ENCODE peak calls at places on chromosome 22, in seven cellular contexts. S is heart right ventricle; R is H9; M is adrenal gland; V is CD4-positive, alpha-beta memory T cell; C is heart left ventricle; B is thoracic aorta. N is an unnamed sample. For H3K27me3 and H3K4me1, the result is how much of the 10 kb centered on the place peaks cover.

GRCh38 chr22:34976886-34977285 is 89.1 kb upstream of the ISX start:
- DNase-seq in S (no peak), C (no peak), B (no peak), R (no peak), M (no peak), V (no peak), N (no peak)

GRCh38 chr22:34111210-34111824 is 191.0 kb upstream of the LARGE1 start:
- DNase-seq in B (no peak), C (peak), V (no peak), M (peak), R (peak), S (peak), N (peak)

GRCh38 chr22:16969508-16970327 is 38.3 kb downstream of the GAB4 start:
- DNase-seq in B (no peak), R (no peak), S (no peak), V (no peak), C (no peak), M (no peak), N (peak)

GRCh38 chr22:21942407-21942895 is 10.2 kb downstream of the PPM1F start:
- DNase-seq in V (no peak), B (no peak), C (peak), S (peak), R (no peak), M (peak), N (no peak)

GRCh38 chr22:41030891-41031290 is 61.5 kb upstream of the EP300 start:
- DNase-seq in B (no peak), S (no peak), V (no peak), C (no peak), R (no peak), M (no peak), N (no peak)

GRCh38 chr22:38751066-38751421 is 4.8 kb downstream of the SUN2 start:
- DNase-seq in B (no peak), M (no peak), S (no peak), V (no peak), R (no peak), C (no peak), N (no peak)

GRCh38 chr22:25420925-25421904 is 143.3 kb upstream of the GRK3 start:
- DNase-seq in R (peak), C (no peak), S (no peak), V (no peak), B (no peak), M (no peak), N (no peak)

GRCh38 chr22:19819911-19820879 is 34.5 kb downstream of the GNB1L start:
- DNase-seq in B (no peak), M (peak), R (peak), S (no peak), C (no peak), V (no peak), N (no peak)

GRCh38 chr22:38305481-38306448 is 11.5 kb downstream of the CSNK1E start:
- DNase-seq in V (peak), B (no peak), S (no peak), C (no peak), M (no peak), R (peak), N (no peak)

GRCh38 chr22:27133951-27134664 is 476.7 kb downstream of the MIAT start:
- DNase-seq in R (no peak), S (no peak), C (no peak), B (no peak), V (no peak), M (peak), N (no peak)

GRCh38 chr22:17767236-17768065 is 6.8 kb downstream of the BID start:
- DNase-seq in M (no peak), B (no peak), R (no peak), V (peak), S (no peak), C (no peak), N (no peak)

GRCh38 chr22:41243361-41243760 is 2.6 kb upstream of the CHADL start:
- DNase-seq in S (no peak), V (no peak), R (no peak), B (no peak), M (no peak), C (no peak), N (no peak)

GRCh38 chr22:20388200-20388599 is 5.8 kb upstream of the ZNF74 start:
- DNase-seq in C (no peak), V (no peak), B (no peak), R (peak), M (peak), S (no peak), N (peak)

GRCh38 chr22:24166811-24167210 is 14.5 kb upstream of the SUSD2 start:
- DNase-seq in S (no peak), B (no peak), C (no peak), M (no peak), V (no peak), R (no peak), N (no peak)

GRCh38 chr22:24171822-24172221 is 9.5 kb upstream of the SUSD2 start:
- DNase-seq in V (no peak), M (no peak), R (no peak), S (no peak), C (no peak), B (no peak), N (no peak)

GRCh38 chr22:24169439-24170058 is 11.7 kb upstream of the SUSD2 start:
- DNase-seq in R (no peak), M (no peak), V (no peak), B (no peak), C (no peak), S (no peak), N (no peak)

GRCh38 chr22:24170632-24171031 is 10.7 kb upstream of the SUSD2 start:
- DNase-seq in B (no peak), S (no peak), C (no peak), R (no peak), M (no peak), V (no peak), N (no peak)

DNA sequence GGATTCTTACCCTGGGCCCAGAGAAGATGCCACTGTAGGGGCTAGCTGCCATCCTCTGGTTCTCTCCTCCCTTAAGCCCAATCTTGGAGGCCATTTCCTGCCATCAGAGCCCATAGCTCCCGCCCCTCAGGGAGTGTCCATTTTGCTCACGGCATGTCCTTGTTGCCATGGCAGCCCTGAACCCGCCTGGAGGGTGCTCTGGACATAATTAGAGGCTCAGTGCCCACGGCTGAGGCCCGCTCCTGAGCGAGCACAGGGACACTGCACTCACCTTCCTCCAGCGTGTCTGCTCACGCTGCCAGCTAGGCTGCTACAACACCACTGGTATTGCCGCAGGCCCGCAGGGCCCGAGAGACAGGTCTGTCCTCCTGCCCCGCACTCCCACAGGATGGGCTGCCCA is 11.1 kb upstream of the SUSD2 start:
- DNase-seq in B (no peak), S (no peak), R (no peak), M (peak), V (no peak), C (no peak), N (no peak)
- H3K27ac ChIP-seq in B (peak), S (no peak), R (no peak), M (no peak), V (no peak), C (no peak), N (peak)

GRCh38 chr22:36874309-36874696 is 13.5 kb downstream of the NCF4 start:
- DNase-seq in R (no peak), B (no peak), V (no peak), M (no peak), S (no peak), C (no peak), N (no peak)

GRCh38 chr22:36873614-36874308 is 13.0 kb downstream of the NCF4 start:
- DNase-seq in S (peak), C (peak), M (peak), V (peak), B (no peak), R (peak), N (no peak)

GRCh38 chr22:36872866-36873498 is 12.2 kb downstream of the NCF4 start:
- DNase-seq in C (no peak), B (no peak), S (no peak), M (no peak), R (no peak), V (no peak), N (no peak)

GRCh38 chr22:36875741-36876140 is 14.9 kb downstream of the NCF4 start:
- DNase-seq in S (no peak), V (no peak), B (no peak), M (no peak), R (no peak), C (no peak), N (no peak)

GRCh38 chr22:36874731-36875130 is 13.9 kb downstream of the NCF4 start:
- DNase-seq in C (no peak), S (no peak), M (no peak), B (no peak), V (no peak), R (no peak), N (no peak)
- H3K27me3 ChIP-seq in C (under half), S (under half), M (under half), B (under half), V (under half), R (under half), N (under half)

DNA sequence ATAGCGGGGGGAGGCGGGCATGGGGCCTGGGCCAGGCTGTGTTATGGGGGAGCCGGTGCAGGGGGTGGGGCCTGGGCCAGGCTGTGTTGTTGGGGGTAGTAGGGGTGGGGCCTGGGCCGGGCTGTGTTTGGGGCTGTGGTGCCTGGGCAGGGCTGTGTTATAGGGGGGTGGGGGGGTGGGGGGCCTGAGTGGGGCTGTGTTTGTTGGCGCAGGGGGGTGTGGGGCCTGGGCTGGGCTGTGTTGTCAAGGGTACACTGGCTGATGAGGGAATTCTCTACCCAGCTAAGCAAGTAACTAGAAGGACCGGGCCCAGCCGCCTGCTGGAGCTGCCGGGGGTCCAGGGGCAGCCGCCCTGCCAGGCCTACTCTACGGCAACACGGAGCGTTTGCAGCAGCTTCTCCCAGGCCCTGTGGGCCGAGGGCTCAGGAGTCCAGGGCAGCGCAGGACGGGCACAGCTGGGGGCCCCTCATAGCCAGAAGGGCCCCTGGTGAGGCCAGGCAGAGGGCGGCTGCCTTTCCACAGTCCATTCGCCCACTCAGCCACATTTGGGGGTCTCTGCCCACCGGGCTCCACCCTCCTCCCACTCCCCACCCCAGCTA is 10.1 kb upstream of the PIM3 start:
- DNase-seq in V (no peak), S (no peak), B (no peak), M (no peak), C (no peak), R (no peak), N (no peak)
- H3K4me1 ChIP-seq in V (under half), S (under half), B (under half), M (under half), C (under half), R (under half), N (under half)

DNA sequence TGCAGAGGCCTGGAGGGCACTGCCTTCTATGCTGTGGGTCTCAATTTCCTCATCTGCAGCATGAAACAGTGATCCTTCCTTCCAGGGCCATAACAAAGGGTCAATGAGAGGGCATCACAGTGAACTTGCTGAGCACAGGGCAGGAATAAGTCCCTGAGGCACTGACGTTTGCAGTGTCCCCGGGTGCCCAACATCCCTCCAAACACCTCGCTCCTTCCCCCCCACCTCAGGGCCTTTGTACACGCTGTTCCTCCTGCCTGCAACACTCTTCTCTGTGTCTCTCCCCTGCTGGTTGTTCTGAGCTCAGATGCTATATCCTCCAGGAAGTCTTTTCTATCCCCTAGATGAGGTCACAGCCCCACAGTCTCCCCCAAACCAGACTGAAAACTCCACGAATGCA is 59.7 kb upstream of the TCF20 start:
- DNase-seq in M (no peak), C (no peak), R (no peak), B (no peak), V (no peak), S (no peak), N (no peak)
- H3K27ac ChIP-seq in M (no peak), C (no peak), R (no peak), B (no peak), V (no peak), S (no peak), N (no peak)

GRCh38 chr22:49723478-49724029 is 104.1 kb downstream of the BRD1 start:
- DNase-seq in S (no peak), C (no peak), B (no peak), R (no peak), M (peak), V (no peak), N (peak)
- H3K27me3 ChIP-seq in S (under half), C (under half), B (under half), R (under half), M (under half), V (under half), N (under half)

DNA sequence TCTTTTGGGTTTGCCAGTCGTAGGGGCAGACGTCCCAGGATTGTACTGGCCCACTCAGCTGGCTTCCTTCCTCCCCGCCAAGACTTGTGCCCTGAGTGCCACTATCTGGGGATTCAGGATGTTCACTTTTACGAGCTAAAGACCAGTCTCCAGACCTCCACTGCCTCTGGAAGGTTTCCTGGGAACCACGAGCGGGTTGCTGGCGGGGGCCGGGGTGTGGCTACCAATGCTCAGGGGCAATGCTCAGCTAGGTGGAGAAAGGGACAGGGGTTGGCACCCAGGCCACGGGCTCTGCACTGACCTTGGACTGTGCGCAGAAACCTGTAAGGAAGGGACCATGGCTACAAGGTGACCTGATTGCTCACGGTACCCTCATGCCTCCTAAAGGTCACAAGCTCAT is 2.2 kb downstream of the NEFH start:
- DNase-seq in C (no peak), B (no peak), S (no peak), M (peak), R (no peak), V (no peak), N (no peak)
- H3K4me1 ChIP-seq in C (under half), B (under half), S (under half), M (under half), R (under half), V (under half), N (under half)

DNA sequence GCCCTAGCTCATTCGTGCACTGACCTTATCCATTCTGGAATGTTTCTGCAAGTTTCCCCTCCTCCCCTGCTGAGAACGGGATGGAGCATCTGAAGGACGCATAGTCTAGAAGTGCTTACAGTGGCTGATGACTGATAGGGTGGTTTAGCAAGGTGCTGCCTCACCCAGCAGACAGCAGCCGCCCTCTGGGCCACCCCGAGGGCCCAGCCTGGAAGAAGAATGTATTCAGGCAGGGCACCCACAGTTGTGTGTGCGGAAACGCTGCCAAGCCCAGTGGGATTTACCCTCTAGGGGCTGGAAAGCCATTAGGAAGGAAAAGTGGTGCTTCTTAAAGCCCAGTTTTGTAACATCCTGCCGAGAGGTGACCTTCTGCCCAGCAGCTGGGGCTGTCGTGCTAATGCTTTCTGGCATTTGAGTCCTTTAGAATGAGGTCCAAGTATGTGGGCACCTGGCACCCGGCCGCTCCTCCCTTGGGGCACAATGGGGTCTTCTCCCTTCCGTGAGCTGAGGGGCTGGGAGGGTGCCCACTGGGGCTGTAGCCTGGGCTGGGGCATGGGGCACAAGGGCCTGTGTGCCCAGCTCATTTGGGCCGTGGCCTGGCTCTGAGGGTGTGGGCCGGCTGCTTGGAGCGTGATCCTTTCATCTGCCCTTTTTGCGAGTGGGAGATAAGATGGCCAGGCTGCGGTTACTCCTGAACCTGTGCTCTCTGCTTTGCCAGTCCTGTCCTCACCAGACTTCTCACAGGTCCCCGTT is 14.4 kb downstream of the FBLN1 start:
- DNase-seq in R (no peak), C (no peak), B (no peak), V (no peak), M (no peak), S (no peak), N (no peak)
- H3K27ac ChIP-seq in R (no peak), C (no peak), B (peak), V (no peak), M (no peak), S (no peak), N (peak)

DNA sequence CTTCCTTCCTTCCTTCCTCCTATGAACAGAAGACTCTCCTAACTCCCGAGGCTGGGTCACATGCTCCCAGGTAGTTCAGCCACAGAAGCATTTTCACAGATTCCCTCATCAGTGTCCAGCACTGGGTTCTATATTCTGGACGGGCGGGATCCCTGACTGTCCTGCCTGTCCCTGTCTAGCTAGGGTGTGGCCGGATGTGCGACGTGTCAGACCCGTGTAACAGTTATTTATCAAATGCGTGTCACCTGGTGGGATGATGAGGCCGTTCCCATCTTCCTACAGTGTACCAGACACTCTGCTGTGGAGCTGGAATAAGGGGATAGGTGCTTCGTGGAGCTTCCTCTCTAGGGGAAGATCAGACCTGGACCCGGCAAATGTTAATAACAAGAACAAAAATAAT is 901.0 kb downstream of the BRD1 start:
- DNase-seq in V (no peak), C (no peak), S (no peak), B (no peak), R (no peak), M (peak), N (peak)
- H3K27me3 ChIP-seq in V (under half), C (under half), S (under half), B (under half), R (under half), M (under half), N (under half)